ENCODE peak calls at places on chromosome 18, in seven cellular contexts. U is AG10803, W is esophagus muscularis mucosa, G is right lobe of liver, Z is kidney, H is A673, R is tibial nerve. S is an unnamed sample.

GRCh38 chr18:57437433-57437781 is 2.2 kb downstream of the ONECUT2 start:
- DNase-seq in U (no peak), W (no peak), G (peak), Z (peak), H (no peak), R (no peak), S (no peak)

GRCh38 chr18:79596451-79597175 is 83.0 kb upstream of the CTDP1 start:
- DNase-seq in U (no peak), W (no peak), G (peak), Z (peak), H (no peak), R (no peak), S (no peak)

GRCh38 chr18:79559121-79559835 is 120.3 kb upstream of the CTDP1 start:
- DNase-seq in U (no peak), W (no peak), G (peak), Z (peak), H (no peak), R (no peak), S (no peak)

GRCh38 chr18:8139127-8139591 is 470.1 kb upstream of the RAB12 start:
- DNase-seq in U (no peak), W (no peak), G (no peak), Z (no peak), H (no peak), R (no peak), S (peak)

GRCh38 chr18:7870855-7871254 is 303.7 kb downstream of the PTPRM start:
- DNase-seq in U (peak), W (no peak), G (no peak), Z (no peak), H (no peak), R (no peak), S (no peak)

GRCh38 chr18:73023975-73024374 is 156.2 kb upstream of the NETO1 start:
- DNase-seq in U (no peak), W (no peak), G (no peak), Z (no peak), H (no peak), R (no peak), S (no peak)

GRCh38 chr18:13376841-13377351 is 158.3 kb downstream of the LDLRAD4 start:
- DNase-seq in U (no peak), W (no peak), G (no peak), Z (no peak), H (no peak), R (no peak), S (no peak)

GRCh38 chr18:79447703-79448367 is 52.1 kb downstream of the NFATC1 start:
- DNase-seq in U (no peak), W (no peak), G (no peak), Z (no peak), H (no peak), R (no peak), S (no peak)

GRCh38 chr18:43757273-43757672 is 480.0 kb upstream of the SYT4 start:
- DNase-seq in U (no peak), W (no peak), G (no peak), Z (no peak), H (no peak), R (peak), S (no peak)

GRCh38 chr18:36662000-36662399 is 166.8 kb downstream of the TPGS2 start:
- DNase-seq in U (peak), W (no peak), G (no peak), Z (no peak), H (no peak), R (no peak), S (no peak)

GRCh38 chr18:5297582-5297981 is 2.1 kb upstream of the ZBTB14 start:
- DNase-seq in U (no peak), W (no peak), G (no peak), Z (no peak), H (no peak), R (no peak), S (no peak)
- H3K4me3 ChIP-seq in U (no peak), W (no peak), G (no peak), Z (no peak), H (no peak), R (no peak), S (no peak)

DNA sequence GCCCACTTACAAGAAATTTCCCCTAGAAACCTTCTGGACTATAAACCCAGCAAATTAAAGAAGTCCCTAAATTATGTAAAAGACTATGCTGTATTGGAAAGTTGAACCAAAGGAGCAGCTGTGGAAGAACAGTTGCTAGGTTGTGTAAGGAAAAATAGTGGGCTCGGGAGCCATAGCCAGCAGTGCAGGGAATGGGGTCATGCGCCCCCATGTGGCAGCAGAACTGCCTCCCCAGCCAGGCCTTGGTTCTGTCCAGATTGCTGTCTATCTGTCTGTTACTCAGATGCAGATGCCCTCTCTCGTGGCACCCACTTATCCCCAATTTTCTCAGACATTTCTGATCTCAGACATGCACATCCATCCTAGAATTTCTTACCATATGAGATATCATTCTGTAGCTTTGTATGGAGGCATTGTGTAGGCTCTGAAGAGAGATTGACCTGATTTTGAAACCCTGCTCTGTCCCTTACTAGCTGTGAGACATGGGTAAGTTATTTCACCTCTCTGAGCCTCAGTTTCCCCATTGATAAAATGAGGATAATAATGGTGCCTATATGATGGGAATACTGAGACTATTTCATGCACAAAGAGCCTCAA is 258.3 kb downstream of the SS18 start:
- DNase-seq in U (peak), W (no peak), G (peak), Z (no peak), H (peak), R (peak), S (peak)
- TF ChIP-seq CTCF in U (peak), W (peak), G (peak), Z (peak), H (peak), R (peak), S (peak)

DNA sequence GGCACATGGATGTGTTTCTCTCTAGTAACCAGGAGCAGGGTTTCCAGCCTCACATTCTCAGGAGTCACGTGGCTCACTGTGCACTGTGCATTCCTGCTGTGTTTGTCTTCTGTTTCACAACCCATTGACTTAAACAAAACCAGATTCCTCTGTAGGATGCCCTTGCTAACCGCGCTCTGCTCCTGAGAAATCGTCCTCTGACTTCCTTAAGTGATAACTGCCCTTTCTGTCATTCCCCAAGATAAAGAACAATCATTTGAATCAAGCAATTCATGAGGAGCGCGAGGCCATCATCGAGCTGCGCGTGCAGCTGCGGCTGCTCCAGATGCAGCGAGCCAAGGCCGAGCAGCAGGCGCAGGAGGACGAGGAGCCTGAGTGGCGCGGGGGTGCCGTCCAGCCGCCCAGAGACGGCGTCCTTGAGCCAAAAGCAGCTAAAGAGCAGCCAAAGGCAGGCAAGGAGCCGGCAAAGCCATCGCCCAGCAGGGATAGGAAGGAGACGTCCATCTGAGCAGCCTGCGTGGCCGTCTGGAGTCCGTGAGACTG is 60.2 kb downstream of the RALBP1 start:
- DNase-seq in U (peak), W (no peak), G (no peak), Z (peak), H (peak), R (peak), S (no peak)
- H3K4me3 ChIP-seq in U (peak), W (peak), G (no peak), Z (no peak), H (no peak), R (no peak), S (no peak)

GRCh38 chr18:47772374-47773248 is 157.8 kb downstream of the SMAD2 start:
- DNase-seq in U (peak), W (peak), G (peak), Z (no peak), H (peak), R (no peak), S (peak)

GRCh38 chr18:47773931-47774330 is 156.5 kb downstream of the SMAD2 start:
- DNase-seq in U (no peak), W (peak), G (no peak), Z (no peak), H (no peak), R (no peak), S (no peak)

GRCh38 chr18:47777626-47778025 is 152.8 kb downstream of the SMAD2 start:
- DNase-seq in U (no peak), W (peak), G (no peak), Z (no peak), H (no peak), R (no peak), S (no peak)

GRCh38 chr18:47779381-47779780 is 151.1 kb downstream of the SMAD2 start:
- DNase-seq in U (no peak), W (peak), G (no peak), Z (no peak), H (no peak), R (no peak), S (no peak)

DNA sequence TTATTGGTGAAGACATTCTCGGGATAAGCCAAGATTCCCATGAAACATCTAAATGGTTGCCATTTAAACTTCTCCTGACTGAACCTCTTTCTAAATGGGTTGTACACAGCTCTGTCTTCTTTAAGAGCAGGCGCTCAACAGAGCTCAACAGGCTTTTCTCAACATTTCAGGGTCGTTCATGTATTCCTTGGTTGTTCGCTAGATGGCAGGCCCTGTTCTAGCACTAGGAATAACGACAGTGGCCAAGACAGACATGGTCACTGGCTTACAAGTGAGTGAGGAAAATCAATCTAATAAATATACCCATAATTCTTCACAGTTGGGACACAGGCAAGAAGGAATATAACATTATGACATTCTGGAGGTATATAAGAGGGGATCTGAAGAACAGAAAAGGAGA is 154.5 kb downstream of the SMAD2 start:
- DNase-seq in U (peak), W (no peak), G (no peak), Z (no peak), H (no peak), R (no peak), S (no peak)
- TF ChIP-seq CTCF in U (peak), W (no peak), G (no peak), Z (no peak), H (no peak), R (no peak), S (peak)

GRCh38 chr18:77127769-77128671 is 4.6 kb downstream of the MBP start:
- DNase-seq in U (peak), W (no peak), G (no peak), Z (no peak), H (no peak), R (peak), S (no peak)
- H3K4me3 ChIP-seq in U (peak), W (peak), G (peak), Z (no peak), H (no peak), R (no peak), S (no peak)

GRCh38 chr18:3594760-3595241 is 144.8 kb downstream of the TGIF1 start:
- DNase-seq in U (peak), W (no peak), G (no peak), Z (no peak), H (peak), R (peak), S (peak)

GRCh38 chr18:3597159-3597977 is 147.4 kb downstream of the TGIF1 start:
- DNase-seq in U (no peak), W (no peak), G (no peak), Z (no peak), H (no peak), R (no peak), S (no peak)

GRCh38 chr18:3593904-3594759 is 144.2 kb downstream of the TGIF1 start:
- DNase-seq in U (peak), W (peak), G (peak), Z (peak), H (peak), R (peak), S (peak)

GRCh38 chr18:3595282-3596273 is 145.6 kb downstream of the TGIF1 start:
- DNase-seq in U (peak), W (no peak), G (no peak), Z (no peak), H (peak), R (peak), S (no peak)

DNA sequence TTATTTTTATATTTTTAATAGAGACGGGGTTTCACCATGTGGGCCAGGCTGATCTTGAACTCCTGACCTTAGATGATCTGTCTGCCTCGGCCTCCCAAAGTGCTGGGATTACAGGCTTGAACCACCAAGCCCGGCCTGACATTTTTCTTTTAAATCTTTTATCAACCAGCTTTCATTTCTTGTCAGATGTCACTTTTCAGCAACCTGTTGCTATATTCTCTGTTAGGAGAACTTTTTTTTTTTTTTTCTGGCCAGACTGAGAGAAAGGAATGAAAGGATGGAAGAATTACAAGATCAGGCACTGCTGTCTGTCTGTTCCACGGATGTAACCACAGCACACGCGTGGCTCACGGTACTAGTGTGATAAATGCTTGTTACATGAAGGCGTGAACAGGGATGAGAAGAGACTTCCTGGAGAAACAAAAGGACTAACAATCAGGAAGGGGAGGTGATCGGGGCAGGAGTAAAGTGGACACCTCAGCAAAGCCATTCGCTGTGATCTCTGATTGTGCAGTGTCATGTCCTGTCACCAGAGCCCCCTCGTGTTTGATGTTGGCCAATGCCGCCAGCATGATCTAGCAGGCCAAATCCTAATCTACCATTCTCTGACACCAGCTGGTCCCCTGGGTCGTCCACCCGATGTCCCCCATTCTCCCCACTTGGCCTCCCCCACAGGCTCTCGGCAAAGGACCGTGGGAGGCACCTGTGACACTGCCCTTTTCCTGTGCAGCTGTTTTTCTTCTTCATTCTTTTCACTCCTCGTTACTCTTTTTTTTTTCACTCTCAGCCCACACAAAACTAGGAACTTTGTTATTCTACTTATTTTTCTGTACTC is 146.6 kb downstream of the TGIF1 start:
- DNase-seq in U (no peak), W (no peak), G (peak), Z (peak), H (peak), R (peak), S (peak)
- TF ChIP-seq CTCF in U (peak), W (no peak), G (no peak), Z (no peak), H (peak), R (peak), S (peak)

S was measured in left ventricle myocardium inferior.